ENCODE peak calls at places on chromosomes 11 and 22, in six cellular contexts. One of them, this sample, is unnamed.

GRCh38 chr11:2748814-2749554 is 49.2 kb upstream of the KCNQ1OT1 start:
- DNase-seq in retinal pigment epithelial cell: no peak
- DNase-seq in cardiac muscle cell: no peak
- DNase-seq in foreskin fibroblast: no peak
- DNase-seq in AG04450: no peak
- DNase-seq in breast epithelium: no peak
- DNase-seq in this sample: no peak

GRCh38 chr11:121112498-121113455 is 11.7 kb downstream of the TECTA start:
- DNase-seq in foreskin fibroblast: peak; percentile 82
- DNase-seq in breast epithelium: peak; percentile 46
- DNase-seq in retinal pigment epithelial cell: peak; percentile 15
- DNase-seq in AG04450: peak; percentile 54
- DNase-seq in cardiac muscle cell: peak; percentile 85
- DNase-seq in this sample: peak; percentile 40

GRCh38 chr11:79404325-79404724 is 36.5 kb downstream of the TENM4 start:
- DNase-seq in cardiac muscle cell: peak; percentile 79
- DNase-seq in retinal pigment epithelial cell: no peak
- DNase-seq in AG04450: peak; percentile 4
- DNase-seq in breast epithelium: no peak
- DNase-seq in foreskin fibroblast: peak; percentile 51
- DNase-seq in this sample: no peak

GRCh38 chr11:72743321-72744221 is 8.6 kb downstream of the ARAP1 start:
- DNase-seq in AG04450: no peak
- DNase-seq in cardiac muscle cell: no peak
- DNase-seq in retinal pigment epithelial cell: no peak
- DNase-seq in breast epithelium: no peak
- DNase-seq in foreskin fibroblast: no peak
- DNase-seq in this sample: no peak

GRCh38 chr11:67496113-67496512 is 9.1 kb downstream of the PITPNM1 start:
- DNase-seq in breast epithelium: no peak
- DNase-seq in cardiac muscle cell: no peak
- DNase-seq in foreskin fibroblast: no peak
- DNase-seq in retinal pigment epithelial cell: no peak
- DNase-seq in AG04450: no peak
- DNase-seq in this sample: no peak

GRCh38 chr11:2540521-2541320 is 95.9 kb downstream of the KCNQ1 start:
- DNase-seq in breast epithelium: no peak
- DNase-seq in retinal pigment epithelial cell: no peak
- DNase-seq in AG04450: no peak
- DNase-seq in cardiac muscle cell: no peak
- DNase-seq in foreskin fibroblast: no peak
- DNase-seq in this sample: no peak

GRCh38 chr11:92838655-92839334 is 130.7 kb upstream of the MTNR1B start:
- DNase-seq in foreskin fibroblast: no peak
- DNase-seq in retinal pigment epithelial cell: no peak
- DNase-seq in breast epithelium: no peak
- DNase-seq in AG04450: no peak
- DNase-seq in cardiac muscle cell: no peak
- DNase-seq in this sample: no peak

GRCh38 chr11:38315151-38315550 is 1717.1 kb upstream of the RAG2 start:
- DNase-seq in breast epithelium: no peak
- DNase-seq in cardiac muscle cell: no peak
- DNase-seq in foreskin fibroblast: no peak
- DNase-seq in retinal pigment epithelial cell: no peak
- DNase-seq in AG04450: no peak
- DNase-seq in this sample: no peak

GRCh38 chr22:43042101-43042780 is 27.3 kb upstream of the PACSIN2 start:
- DNase-seq in AG04450: no peak
- DNase-seq in cardiac muscle cell: no peak
- DNase-seq in foreskin fibroblast: peak; percentile 60
- DNase-seq in retinal pigment epithelial cell: no peak
- DNase-seq in breast epithelium: peak; percentile 36
- DNase-seq in this sample: no peak

GRCh38 chr11:103294516-103294915 is 185.3 kb downstream of the DYNC2H1 start:
- DNase-seq in AG04450: no peak
- DNase-seq in foreskin fibroblast: peak; percentile 27
- DNase-seq in breast epithelium: no peak
- DNase-seq in retinal pigment epithelial cell: no peak
- DNase-seq in cardiac muscle cell: no peak
- DNase-seq in this sample: no peak

GRCh38 chr22:35729309-35729698 is 11.6 kb downstream of the APOL5 start:
- DNase-seq in cardiac muscle cell: no peak
- DNase-seq in AG04450: no peak
- DNase-seq in breast epithelium: no peak
- DNase-seq in retinal pigment epithelial cell: no peak
- DNase-seq in foreskin fibroblast: no peak
- DNase-seq in this sample: no peak

GRCh38 chr11:22666700-22667439 is 459 bp downstream of the GAS2 start:
- DNase-seq in cardiac muscle cell: peak; percentile 54
- DNase-seq in AG04450: no peak
- DNase-seq in foreskin fibroblast: peak; percentile 17
- DNase-seq in retinal pigment epithelial cell: peak; percentile 7
- DNase-seq in breast epithelium: no peak
- DNase-seq in this sample: no peak

GRCh38 chr11:123945132-123945531 is 1.5 kb upstream of the OR6T1 start:
- DNase-seq in cardiac muscle cell: no peak
- DNase-seq in foreskin fibroblast: no peak
- DNase-seq in retinal pigment epithelial cell: no peak
- DNase-seq in AG04450: no peak
- DNase-seq in breast epithelium: no peak
- DNase-seq in this sample: no peak

GRCh38 chr11:62601364-62602140 is at the start of gene MTA2:
- DNase-seq in breast epithelium: peak; percentile 97
- DNase-seq in cardiac muscle cell: peak; percentile 99
- DNase-seq in AG04450: peak; percentile 96
- DNase-seq in retinal pigment epithelial cell: peak; percentile 94
- DNase-seq in foreskin fibroblast: peak; percentile 99
- DNase-seq in this sample: peak; percentile 93

GRCh38 chr11:62604460-62605130 is 2.9 kb upstream of the MTA2 start:
- DNase-seq in foreskin fibroblast: no peak
- DNase-seq in cardiac muscle cell: no peak
- DNase-seq in retinal pigment epithelial cell: no peak
- DNase-seq in breast epithelium: no peak
- DNase-seq in AG04450: no peak
- DNase-seq in this sample: no peak

GRCh38 chr11:62603771-62604170 is 2.1 kb upstream of the MTA2 start:
- DNase-seq in retinal pigment epithelial cell: no peak
- DNase-seq in breast epithelium: no peak
- DNase-seq in cardiac muscle cell: no peak
- DNase-seq in AG04450: no peak
- DNase-seq in foreskin fibroblast: no peak
- DNase-seq in this sample: no peak

GRCh38 chr11:62602141-62603071 is 741 bp upstream of the MTA2 start:
- DNase-seq in retinal pigment epithelial cell: no peak
- DNase-seq in breast epithelium: peak; percentile 72
- DNase-seq in foreskin fibroblast: peak; percentile 81
- DNase-seq in cardiac muscle cell: peak; percentile 82
- DNase-seq in AG04450: no peak
- DNase-seq in this sample: no peak

GRCh38 chr11:62603072-62603408 is 1.4 kb upstream of the MTA2 start:
- DNase-seq in cardiac muscle cell: no peak
- DNase-seq in breast epithelium: no peak
- DNase-seq in retinal pigment epithelial cell: no peak
- DNase-seq in foreskin fibroblast: no peak
- DNase-seq in AG04450: no peak
- DNase-seq in this sample: no peak
- H3K4me3 ChIP-seq in cardiac muscle cell: no peak overlapping the region
- H3K4me3 ChIP-seq in breast epithelium: peak overlapping the region; percentile 96
- H3K4me3 ChIP-seq in retinal pigment epithelial cell: no peak overlapping the region
- H3K4me3 ChIP-seq in foreskin fibroblast: peak overlapping the region; percentile 93
- H3K4me3 ChIP-seq in AG04450: peak overlapping the region; percentile 80
- H3K4me3 ChIP-seq in this sample: peak overlapping the region; percentile 92

GRCh38 chr22:28441720-28442263 is 237.8 kb downstream of the TTC28 start:
- DNase-seq in retinal pigment epithelial cell: no peak
- DNase-seq in cardiac muscle cell: peak; percentile 36
- DNase-seq in breast epithelium: no peak
- DNase-seq in AG04450: no peak
- DNase-seq in foreskin fibroblast: no peak
- DNase-seq in this sample: no peak

GRCh38 chr22:28444659-28445058 is 235.0 kb downstream of the TTC28 start:
- DNase-seq in foreskin fibroblast: no peak
- DNase-seq in retinal pigment epithelial cell: no peak
- DNase-seq in cardiac muscle cell: no peak
- DNase-seq in breast epithelium: no peak
- DNase-seq in AG04450: no peak
- DNase-seq in this sample: no peak

GRCh38 chr22:28442951-28443876 is 236.4 kb downstream of the TTC28 start:
- DNase-seq in foreskin fibroblast: peak; percentile 91
- DNase-seq in cardiac muscle cell: peak; percentile 87
- DNase-seq in retinal pigment epithelial cell: no peak
- DNase-seq in breast epithelium: peak; percentile 66
- DNase-seq in AG04450: no peak
- DNase-seq in this sample: no peak

GRCh38 chr22:28440517-28441366 is 238.9 kb downstream of the TTC28 start:
- DNase-seq in breast epithelium: no peak
- DNase-seq in retinal pigment epithelial cell: peak; percentile 96
- DNase-seq in foreskin fibroblast: peak; percentile 75
- DNase-seq in AG04450: no peak
- DNase-seq in cardiac muscle cell: peak; percentile 82
- DNase-seq in this sample: no peak

DNA sequence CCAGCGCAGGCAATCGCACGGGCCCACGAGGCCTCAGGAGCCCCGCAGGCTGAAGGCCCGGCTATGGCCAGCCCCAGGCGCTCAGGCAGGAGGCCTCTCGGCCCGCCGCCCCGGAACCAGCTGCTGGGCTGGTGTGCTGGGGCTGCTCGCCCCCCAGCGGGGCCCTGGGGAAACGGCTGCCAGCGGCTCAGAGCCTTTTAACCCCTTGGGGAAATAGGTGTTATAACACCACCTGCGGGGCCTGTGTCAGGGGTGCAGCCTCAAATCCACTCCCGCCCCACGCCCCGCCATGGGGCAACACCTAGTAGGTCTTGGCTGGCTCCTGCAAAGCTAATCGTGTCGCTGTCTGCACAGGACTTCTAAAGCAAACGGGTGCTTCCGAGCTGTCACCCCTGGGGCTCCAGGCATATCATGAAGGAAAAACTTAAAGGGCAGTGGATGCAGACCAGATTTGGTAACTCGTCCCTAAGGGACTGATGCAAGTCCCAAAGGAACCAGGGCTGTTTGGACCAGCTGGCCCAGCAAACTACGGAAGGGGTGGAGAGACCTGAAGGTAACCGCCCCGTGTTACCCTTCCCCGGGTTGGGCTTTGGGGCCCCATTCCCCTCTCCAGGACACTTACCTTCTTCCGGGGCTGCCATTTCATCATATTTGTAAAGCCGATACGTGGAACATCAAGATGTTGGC is 237.2 kb downstream of the TTC28 start:
- DNase-seq in retinal pigment epithelial cell: no peak
- DNase-seq in AG04450: no peak
- DNase-seq in foreskin fibroblast: peak; percentile 89
- DNase-seq in cardiac muscle cell: peak; percentile 89
- DNase-seq in breast epithelium: peak; percentile 38
- DNase-seq in this sample: no peak
- H3K4me3 ChIP-seq in retinal pigment epithelial cell: peak overlapping the region; percentile 60
- H3K4me3 ChIP-seq in AG04450: peak overlapping the region; percentile 65
- H3K4me3 ChIP-seq in foreskin fibroblast: peak overlapping the region; percentile 56
- H3K4me3 ChIP-seq in cardiac muscle cell: peak overlapping the region; percentile 72
- H3K4me3 ChIP-seq in breast epithelium: peak overlapping the region; percentile 64
- H3K4me3 ChIP-seq in this sample: peak overlapping the region; percentile 52

GRCh38 chr11:17542249-17542648 is 2.0 kb downstream of the USH1C start:
- DNase-seq in breast epithelium: no peak
- DNase-seq in foreskin fibroblast: no peak
- DNase-seq in cardiac muscle cell: no peak
- DNase-seq in AG04450: no peak
- DNase-seq in retinal pigment epithelial cell: no peak
- DNase-seq in this sample: no peak

GRCh38 chr11:17544181-17544622 is at the start of gene USH1C:
- DNase-seq in cardiac muscle cell: no peak
- DNase-seq in retinal pigment epithelial cell: no peak
- DNase-seq in breast epithelium: no peak
- DNase-seq in AG04450: no peak
- DNase-seq in foreskin fibroblast: peak; percentile 36
- DNase-seq in this sample: no peak

GRCh38 chr11:17541330-17541885 is 2.8 kb downstream of the USH1C start:
- DNase-seq in breast epithelium: no peak
- DNase-seq in retinal pigment epithelial cell: no peak
- DNase-seq in cardiac muscle cell: no peak
- DNase-seq in AG04450: no peak
- DNase-seq in foreskin fibroblast: peak; percentile 9
- DNase-seq in this sample: no peak

GRCh38 chr11:17543041-17543440 is 1.2 kb downstream of the USH1C start:
- DNase-seq in cardiac muscle cell: no peak
- DNase-seq in AG04450: no peak
- DNase-seq in foreskin fibroblast: no peak
- DNase-seq in breast epithelium: no peak
- DNase-seq in retinal pigment epithelial cell: no peak
- DNase-seq in this sample: no peak

DNA sequence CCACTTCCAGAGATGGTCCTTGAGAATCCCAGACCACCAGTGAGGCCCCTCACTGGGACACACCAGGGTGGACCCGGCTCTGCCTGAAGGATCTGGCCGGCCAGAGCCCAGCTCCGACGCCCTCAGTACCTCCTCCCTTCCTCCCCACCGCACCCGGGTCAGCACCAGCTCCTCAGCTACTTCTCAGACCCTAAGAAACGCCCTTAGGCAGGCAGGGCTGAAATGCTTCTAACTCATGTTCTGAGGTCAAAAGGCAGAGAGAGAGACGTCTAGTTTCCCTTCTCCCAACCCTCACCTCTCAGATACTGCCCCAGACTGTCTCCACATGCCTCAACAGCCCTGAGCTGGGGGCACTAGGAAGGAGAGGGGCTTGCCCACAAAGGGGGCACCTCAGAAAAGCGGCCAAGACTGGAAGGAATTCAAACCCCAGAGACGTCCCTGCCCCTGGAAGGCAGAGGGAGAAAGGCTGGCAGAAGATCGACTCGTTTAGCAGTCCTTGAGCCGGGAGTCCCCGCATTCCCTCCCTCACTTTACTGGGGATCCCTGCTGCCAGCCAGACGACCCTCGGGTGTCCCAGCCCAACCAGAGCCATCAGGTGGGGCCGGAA is 539 bp downstream of the USH1C start:
- DNase-seq in breast epithelium: no peak
- DNase-seq in retinal pigment epithelial cell: no peak
- DNase-seq in foreskin fibroblast: no peak
- DNase-seq in cardiac muscle cell: no peak
- DNase-seq in AG04450: no peak
- DNase-seq in this sample: no peak
- H3K4me3 ChIP-seq in breast epithelium: peak overlapping the region; percentile 23
- H3K4me3 ChIP-seq in retinal pigment epithelial cell: no peak overlapping the region
- H3K4me3 ChIP-seq in foreskin fibroblast: no peak overlapping the region
- H3K4me3 ChIP-seq in cardiac muscle cell: no peak overlapping the region
- H3K4me3 ChIP-seq in AG04450: no peak overlapping the region
- H3K4me3 ChIP-seq in this sample: no peak overlapping the region

DNA sequence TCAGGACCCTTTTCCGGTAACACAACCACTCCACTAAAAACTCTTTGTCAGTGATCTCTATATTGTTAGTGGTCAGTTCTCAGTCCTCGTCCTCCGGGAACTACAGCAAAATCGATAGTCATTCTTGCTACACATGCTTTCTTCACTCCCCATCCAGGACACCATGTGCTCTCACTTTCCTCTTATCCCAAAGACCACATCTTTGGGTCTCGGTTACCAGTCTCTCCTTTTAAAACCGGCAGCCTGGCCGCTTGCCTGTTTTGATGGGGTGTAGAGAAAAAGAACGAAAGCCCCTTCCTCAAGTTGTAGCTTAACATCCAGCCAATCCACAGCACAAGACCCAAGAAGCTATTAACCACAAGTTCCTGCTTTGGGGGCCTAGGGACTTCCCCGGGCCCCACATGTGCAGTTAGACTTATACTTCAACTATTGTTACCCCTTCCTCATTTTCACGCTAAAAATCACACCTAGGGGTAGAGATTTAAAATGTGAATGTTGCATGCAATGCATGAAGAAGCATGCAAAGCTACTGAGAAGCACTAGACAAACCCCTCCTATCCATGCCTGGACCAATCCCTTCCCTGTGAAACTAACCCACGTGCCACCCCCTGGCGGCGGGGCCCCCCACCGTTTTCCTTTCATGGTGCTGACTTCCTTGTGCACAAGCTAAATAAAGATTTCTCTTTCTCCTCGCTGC is 1.5 kb upstream of the TOLLIP start:
- DNase-seq in AG04450: no peak
- DNase-seq in retinal pigment epithelial cell: no peak
- DNase-seq in foreskin fibroblast: no peak
- DNase-seq in breast epithelium: no peak
- DNase-seq in cardiac muscle cell: no peak
- DNase-seq in this sample: no peak
- H3K4me3 ChIP-seq in AG04450: no peak overlapping the region
- H3K4me3 ChIP-seq in retinal pigment epithelial cell: no peak overlapping the region
- H3K4me3 ChIP-seq in foreskin fibroblast: peak overlapping the region; percentile 72
- H3K4me3 ChIP-seq in breast epithelium: peak overlapping the region; percentile 92
- H3K4me3 ChIP-seq in cardiac muscle cell: no peak overlapping the region
- H3K4me3 ChIP-seq in this sample: peak overlapping the region; percentile 63

This sample was measured in HFF-Myc.